ENCODE peak calls at places on chromosome 7, in nine cellular contexts. One of them, this sample, is unnamed.

GRCh38 chr7:131564640-131565039 is 8.2 kb upstream of the PODXL start:
- DNase-seq in esophagus squamous epithelium: no peak
- DNase-seq in astrocyte: no peak
- DNase-seq in mammary epithelial cell: no peak
- DNase-seq in body of pancreas: no peak
- DNase-seq in uterus: no peak
- DNase-seq in cardiac muscle cell: no peak
- DNase-seq in hepatocyte: no peak
- DNase-seq in ascending aorta: no peak
- DNase-seq in this sample: peak; percentile 62

GRCh38 chr7:136877509-136877908 is 9.1 kb downstream of the CHRM2 start:
- DNase-seq in uterus: no peak
- DNase-seq in cardiac muscle cell: no peak
- DNase-seq in hepatocyte: no peak
- DNase-seq in mammary epithelial cell: no peak
- DNase-seq in esophagus squamous epithelium: no peak
- DNase-seq in ascending aorta: no peak
- DNase-seq in body of pancreas: no peak
- DNase-seq in astrocyte: peak; percentile 5
- DNase-seq in this sample: no peak

GRCh38 chr7:153381275-153382119 is 621.9 kb downstream of the ACTR3B start:
- DNase-seq in body of pancreas: peak; percentile 37
- DNase-seq in hepatocyte: peak; percentile 46
- DNase-seq in uterus: peak; percentile 60
- DNase-seq in ascending aorta: no peak
- DNase-seq in cardiac muscle cell: no peak
- DNase-seq in esophagus squamous epithelium: no peak
- DNase-seq in mammary epithelial cell: peak; percentile 0
- DNase-seq in astrocyte: no peak
- DNase-seq in this sample: peak; percentile 69

GRCh38 chr7:3438352-3438751 is 137.3 kb downstream of the SDK1 start:
- DNase-seq in cardiac muscle cell: no peak
- DNase-seq in hepatocyte: no peak
- DNase-seq in body of pancreas: no peak
- DNase-seq in ascending aorta: no peak
- DNase-seq in uterus: no peak
- DNase-seq in mammary epithelial cell: no peak
- DNase-seq in esophagus squamous epithelium: no peak
- DNase-seq in astrocyte: no peak
- DNase-seq in this sample: peak; percentile 35

GRCh38 chr7:36777062-36777461 is 52.8 kb upstream of the AOAH start:
- DNase-seq in mammary epithelial cell: no peak
- DNase-seq in uterus: no peak
- DNase-seq in cardiac muscle cell: no peak
- DNase-seq in esophagus squamous epithelium: no peak
- DNase-seq in body of pancreas: peak; percentile 25
- DNase-seq in hepatocyte: no peak
- DNase-seq in astrocyte: no peak
- DNase-seq in ascending aorta: no peak
- DNase-seq in this sample: no peak

GRCh38 chr7:36736827-36737211 is 12.5 kb upstream of the AOAH start:
- DNase-seq in body of pancreas: no peak
- DNase-seq in astrocyte: no peak
- DNase-seq in ascending aorta: no peak
- DNase-seq in mammary epithelial cell: no peak
- DNase-seq in hepatocyte: no peak
- DNase-seq in cardiac muscle cell: no peak
- DNase-seq in uterus: no peak
- DNase-seq in esophagus squamous epithelium: no peak
- DNase-seq in this sample: no peak

GRCh38 chr7:34719651-34720050 is 61.6 kb downstream of the NPSR1 start:
- DNase-seq in ascending aorta: no peak
- DNase-seq in esophagus squamous epithelium: no peak
- DNase-seq in mammary epithelial cell: no peak
- DNase-seq in body of pancreas: no peak
- DNase-seq in uterus: no peak
- DNase-seq in hepatocyte: no peak
- DNase-seq in cardiac muscle cell: no peak
- DNase-seq in astrocyte: no peak
- DNase-seq in this sample: no peak

GRCh38 chr7:128167316-128167691 is 73.8 kb upstream of the LEP start:
- DNase-seq in astrocyte: peak; percentile 63
- DNase-seq in uterus: peak; percentile 51
- DNase-seq in body of pancreas: peak; percentile 84
- DNase-seq in esophagus squamous epithelium: no peak
- DNase-seq in cardiac muscle cell: peak; percentile 62
- DNase-seq in mammary epithelial cell: peak; percentile 52
- DNase-seq in hepatocyte: peak; percentile 76
- DNase-seq in ascending aorta: peak; percentile 55
- DNase-seq in this sample: no peak

GRCh38 chr7:132733860-132734259 is 157.6 kb upstream of the PLXNA4 start:
- DNase-seq in body of pancreas: no peak
- DNase-seq in hepatocyte: no peak
- DNase-seq in uterus: no peak
- DNase-seq in cardiac muscle cell: no peak
- DNase-seq in ascending aorta: no peak
- DNase-seq in astrocyte: no peak
- DNase-seq in esophagus squamous epithelium: no peak
- DNase-seq in mammary epithelial cell: no peak
- DNase-seq in this sample: no peak

GRCh38 chr7:20301311-20301939 is 29.3 kb upstream of the ITGB8 start:
- DNase-seq in mammary epithelial cell: peak; percentile 59
- DNase-seq in esophagus squamous epithelium: no peak
- DNase-seq in body of pancreas: no peak
- DNase-seq in hepatocyte: no peak
- DNase-seq in astrocyte: peak; percentile 56
- DNase-seq in ascending aorta: no peak
- DNase-seq in uterus: no peak
- DNase-seq in cardiac muscle cell: peak; percentile 41
- DNase-seq in this sample: no peak

GRCh38 chr7:111728635-111728995 is 166.3 kb upstream of the IMMP2L start:
- DNase-seq in mammary epithelial cell: no peak
- DNase-seq in ascending aorta: no peak
- DNase-seq in hepatocyte: no peak
- DNase-seq in cardiac muscle cell: no peak
- DNase-seq in astrocyte: no peak
- DNase-seq in esophagus squamous epithelium: no peak
- DNase-seq in body of pancreas: no peak
- DNase-seq in uterus: no peak
- DNase-seq in this sample: no peak
- H3K4me3 ChIP-seq in mammary epithelial cell: no peak overlapping the region
- H3K4me3 ChIP-seq in ascending aorta: no peak overlapping the region
- H3K4me3 ChIP-seq in hepatocyte: no peak overlapping the region
- H3K4me3 ChIP-seq in cardiac muscle cell: no peak overlapping the region
- H3K4me3 ChIP-seq in astrocyte: no peak overlapping the region
- H3K4me3 ChIP-seq in esophagus squamous epithelium: no peak overlapping the region
- H3K4me3 ChIP-seq in body of pancreas: no peak overlapping the region
- H3K4me3 ChIP-seq in uterus: no peak overlapping the region
- H3K4me3 ChIP-seq in this sample: no peak overlapping the region

GRCh38 chr7:141533149-141533949 is 17.9 kb upstream of the AGK start:
- DNase-seq in ascending aorta: no peak
- DNase-seq in body of pancreas: peak; percentile 64
- DNase-seq in mammary epithelial cell: peak; percentile 38
- DNase-seq in esophagus squamous epithelium: no peak
- DNase-seq in cardiac muscle cell: peak; percentile 88
- DNase-seq in astrocyte: peak; percentile 52
- DNase-seq in uterus: peak; percentile 62
- DNase-seq in hepatocyte: peak; percentile 92
- DNase-seq in this sample: peak; percentile 42
- H3K27me3 ChIP-seq in ascending aorta: no peaks in the 10 kb centered on the region
- H3K27me3 ChIP-seq in body of pancreas: no peaks in the 10 kb centered on the region
- H3K27me3 ChIP-seq in mammary epithelial cell: no peaks in the 10 kb centered on the region
- H3K27me3 ChIP-seq in esophagus squamous epithelium: no peaks in the 10 kb centered on the region
- H3K27me3 ChIP-seq in cardiac muscle cell: no peaks in the 10 kb centered on the region
- H3K27me3 ChIP-seq in astrocyte: peaks cover under 1% of the 10 kb centered on the region
- H3K27me3 ChIP-seq in uterus: no peaks in the 10 kb centered on the region
- H3K27me3 ChIP-seq in hepatocyte: peaks cover 6% of the 10 kb centered on the region
- H3K27me3 ChIP-seq in this sample: no peaks in the 10 kb centered on the region

GRCh38 chr7:102413611-102414010 is 17.4 kb downstream of the PRKRIP1 start:
- DNase-seq in uterus: no peak
- DNase-seq in hepatocyte: no peak
- DNase-seq in mammary epithelial cell: no peak
- DNase-seq in ascending aorta: no peak
- DNase-seq in cardiac muscle cell: no peak
- DNase-seq in esophagus squamous epithelium: no peak
- DNase-seq in astrocyte: no peak
- DNase-seq in body of pancreas: no peak
- DNase-seq in this sample: no peak
- H3K4me1 ChIP-seq in uterus: no peaks in the 10 kb centered on the region
- H3K4me1 ChIP-seq in hepatocyte: no peaks in the 10 kb centered on the region
- H3K4me1 ChIP-seq in mammary epithelial cell: no peaks in the 10 kb centered on the region
- H3K4me1 ChIP-seq in ascending aorta: no peaks in the 10 kb centered on the region
- H3K4me1 ChIP-seq in cardiac muscle cell: no peaks in the 10 kb centered on the region
- H3K4me1 ChIP-seq in esophagus squamous epithelium: peaks cover 13% of the 10 kb centered on the region
- H3K4me1 ChIP-seq in astrocyte: no peaks in the 10 kb centered on the region
- H3K4me1 ChIP-seq in body of pancreas: no peaks in the 10 kb centered on the region
- H3K4me1 ChIP-seq in this sample: no peaks in the 10 kb centered on the region

GRCh38 chr7:149422914-149423285 is 38.0 kb downstream of the ZNF777 start:
- DNase-seq in mammary epithelial cell: no peak
- DNase-seq in cardiac muscle cell: no peak
- DNase-seq in esophagus squamous epithelium: no peak
- DNase-seq in ascending aorta: no peak
- DNase-seq in astrocyte: no peak
- DNase-seq in hepatocyte: no peak
- DNase-seq in body of pancreas: peak; percentile 23
- DNase-seq in uterus: no peak
- DNase-seq in this sample: no peak
- H3K4me3 ChIP-seq in mammary epithelial cell: no peak overlapping the region
- H3K4me3 ChIP-seq in cardiac muscle cell: no peak overlapping the region
- H3K4me3 ChIP-seq in esophagus squamous epithelium: peak overlapping the region; percentile 69
- H3K4me3 ChIP-seq in ascending aorta: peak overlapping the region; percentile 64
- H3K4me3 ChIP-seq in astrocyte: peak overlapping the region; percentile 51
- H3K4me3 ChIP-seq in hepatocyte: peak overlapping the region; percentile 15
- H3K4me3 ChIP-seq in body of pancreas: peak overlapping the region; percentile 8
- H3K4me3 ChIP-seq in uterus: no peak overlapping the region
- H3K4me3 ChIP-seq in this sample: no peak overlapping the region

GRCh38 chr7:25998499-25998898 is 153.5 kb upstream of the NFE2L3 start:
- DNase-seq in esophagus squamous epithelium: no peak
- DNase-seq in hepatocyte: no peak
- DNase-seq in mammary epithelial cell: no peak
- DNase-seq in astrocyte: no peak
- DNase-seq in cardiac muscle cell: no peak
- DNase-seq in ascending aorta: no peak
- DNase-seq in body of pancreas: peak; percentile 32
- DNase-seq in uterus: no peak
- DNase-seq in this sample: no peak

GRCh38 chr7:26005683-26006410 is 146.2 kb upstream of the NFE2L3 start:
- DNase-seq in ascending aorta: no peak
- DNase-seq in body of pancreas: peak; percentile 96
- DNase-seq in uterus: no peak
- DNase-seq in cardiac muscle cell: no peak
- DNase-seq in mammary epithelial cell: peak; percentile 8
- DNase-seq in astrocyte: no peak
- DNase-seq in esophagus squamous epithelium: no peak
- DNase-seq in hepatocyte: peak; percentile 65
- DNase-seq in this sample: peak; percentile 27

GRCh38 chr7:26006421-26006820 is 145.6 kb upstream of the NFE2L3 start:
- DNase-seq in body of pancreas: peak; percentile 54
- DNase-seq in cardiac muscle cell: no peak
- DNase-seq in mammary epithelial cell: no peak
- DNase-seq in hepatocyte: peak; percentile 32
- DNase-seq in uterus: no peak
- DNase-seq in esophagus squamous epithelium: no peak
- DNase-seq in astrocyte: no peak
- DNase-seq in ascending aorta: no peak
- DNase-seq in this sample: no peak

GRCh38 chr7:25995893-25996529 is 156.0 kb upstream of the NFE2L3 start:
- DNase-seq in hepatocyte: peak; percentile 25
- DNase-seq in uterus: no peak
- DNase-seq in body of pancreas: peak; percentile 77
- DNase-seq in mammary epithelial cell: no peak
- DNase-seq in astrocyte: no peak
- DNase-seq in cardiac muscle cell: no peak
- DNase-seq in ascending aorta: no peak
- DNase-seq in esophagus squamous epithelium: no peak
- DNase-seq in this sample: no peak

GRCh38 chr7:26001662-26002244 is 150.2 kb upstream of the NFE2L3 start:
- DNase-seq in body of pancreas: peak; percentile 80
- DNase-seq in esophagus squamous epithelium: no peak
- DNase-seq in astrocyte: no peak
- DNase-seq in ascending aorta: no peak
- DNase-seq in hepatocyte: peak; percentile 41
- DNase-seq in uterus: no peak
- DNase-seq in cardiac muscle cell: no peak
- DNase-seq in mammary epithelial cell: no peak
- DNase-seq in this sample: no peak
- H3K27me3 ChIP-seq in body of pancreas: no peaks in the 10 kb centered on the region
- H3K27me3 ChIP-seq in esophagus squamous epithelium: no peaks in the 10 kb centered on the region
- H3K27me3 ChIP-seq in astrocyte: no peaks in the 10 kb centered on the region
- H3K27me3 ChIP-seq in ascending aorta: no peaks in the 10 kb centered on the region
- H3K27me3 ChIP-seq in hepatocyte: no peaks in the 10 kb centered on the region
- H3K27me3 ChIP-seq in uterus: no peaks in the 10 kb centered on the region
- H3K27me3 ChIP-seq in cardiac muscle cell: no peaks in the 10 kb centered on the region
- H3K27me3 ChIP-seq in mammary epithelial cell: no peaks in the 10 kb centered on the region
- H3K27me3 ChIP-seq in this sample: no peaks in the 10 kb centered on the region

GRCh38 chr7:30472771-30473392 is 5.7 kb downstream of the NOD1 start:
- DNase-seq in cardiac muscle cell: peak; percentile 94
- DNase-seq in uterus: no peak
- DNase-seq in hepatocyte: peak; percentile 48
- DNase-seq in mammary epithelial cell: no peak
- DNase-seq in esophagus squamous epithelium: no peak
- DNase-seq in body of pancreas: no peak
- DNase-seq in astrocyte: peak; percentile 83
- DNase-seq in ascending aorta: peak; percentile 54
- DNase-seq in this sample: no peak
- H3K4me1 ChIP-seq in cardiac muscle cell: peaks cover 95% of the 10 kb centered on the region
- H3K4me1 ChIP-seq in uterus: peaks cover 26% of the 10 kb centered on the region
- H3K4me1 ChIP-seq in hepatocyte: peaks cover 66% of the 10 kb centered on the region
- H3K4me1 ChIP-seq in mammary epithelial cell: peaks cover 22% of the 10 kb centered on the region
- H3K4me1 ChIP-seq in esophagus squamous epithelium: peaks cover 97% of the 10 kb centered on the region
- H3K4me1 ChIP-seq in body of pancreas: peaks cover 57% of the 10 kb centered on the region
- H3K4me1 ChIP-seq in astrocyte: peaks cover 48% of the 10 kb centered on the region
- H3K4me1 ChIP-seq in ascending aorta: peaks cover 66% of the 10 kb centered on the region
- H3K4me1 ChIP-seq in this sample: no peaks in the 10 kb centered on the region

DNA sequence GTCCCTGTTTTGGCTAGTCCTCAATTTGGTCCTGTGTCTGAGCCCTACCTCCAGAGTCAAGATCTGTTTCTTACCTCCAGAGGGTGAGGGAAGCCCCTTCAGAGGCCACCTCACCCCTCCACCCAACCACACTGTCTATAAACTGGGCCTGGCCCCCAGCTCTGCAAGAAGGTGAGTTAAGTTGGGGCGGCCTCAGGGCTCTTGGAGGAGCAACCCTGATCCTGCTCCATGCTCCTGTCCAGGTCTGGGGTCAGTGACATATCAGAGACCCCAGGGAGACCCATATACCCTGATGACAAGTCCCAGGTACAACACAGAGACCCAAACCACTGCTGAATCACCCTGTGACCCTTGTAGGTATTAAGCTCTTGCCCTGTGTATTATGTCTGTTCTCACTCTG is 69.5 kb downstream of the MYL10 start:
- DNase-seq in mammary epithelial cell: no peak
- DNase-seq in ascending aorta: peak; percentile 48
- DNase-seq in hepatocyte: no peak
- DNase-seq in cardiac muscle cell: no peak
- DNase-seq in esophagus squamous epithelium: no peak
- DNase-seq in uterus: no peak
- DNase-seq in astrocyte: no peak
- DNase-seq in body of pancreas: no peak
- DNase-seq in this sample: no peak
- H3K4me3 ChIP-seq in mammary epithelial cell: no peak overlapping the region
- H3K4me3 ChIP-seq in ascending aorta: no peak overlapping the region
- H3K4me3 ChIP-seq in hepatocyte: no peak overlapping the region
- H3K4me3 ChIP-seq in cardiac muscle cell: no peak overlapping the region
- H3K4me3 ChIP-seq in esophagus squamous epithelium: no peak overlapping the region
- H3K4me3 ChIP-seq in uterus: no peak overlapping the region
- H3K4me3 ChIP-seq in astrocyte: no peak overlapping the region
- H3K4me3 ChIP-seq in body of pancreas: no peak overlapping the region
- H3K4me3 ChIP-seq in this sample: no peak overlapping the region

GRCh38 chr7:25854608-25855497 is 297.1 kb upstream of the NFE2L3 start:
- DNase-seq in body of pancreas: peak; percentile 31
- DNase-seq in mammary epithelial cell: peak; percentile 83
- DNase-seq in uterus: peak; percentile 74
- DNase-seq in esophagus squamous epithelium: no peak
- DNase-seq in astrocyte: peak; percentile 84
- DNase-seq in cardiac muscle cell: peak; percentile 78
- DNase-seq in hepatocyte: peak; percentile 96
- DNase-seq in ascending aorta: peak; percentile 92
- DNase-seq in this sample: peak; percentile 95
- H3K27me3 ChIP-seq in body of pancreas: peaks cover 71% of the 10 kb centered on the region
- H3K27me3 ChIP-seq in mammary epithelial cell: peaks cover 5% of the 10 kb centered on the region
- H3K27me3 ChIP-seq in uterus: peaks cover 2% of the 10 kb centered on the region
- H3K27me3 ChIP-seq in esophagus squamous epithelium: peaks cover 66% of the 10 kb centered on the region
- H3K27me3 ChIP-seq in astrocyte: peaks cover 56% of the 10 kb centered on the region
- H3K27me3 ChIP-seq in cardiac muscle cell: peaks cover 18% of the 10 kb centered on the region
- H3K27me3 ChIP-seq in hepatocyte: no peaks in the 10 kb centered on the region
- H3K27me3 ChIP-seq in ascending aorta: peaks cover 7% of the 10 kb centered on the region
- H3K27me3 ChIP-seq in this sample: no peaks in the 10 kb centered on the region